ENCODE peak calls at places on chromosomes 11 and 22, in nine cellular contexts. O, Q, S, F, B, J, P, Z and E are unnamed samples.

GRCh38 chr22:30949934-30950660 is 18.5 kb downstream of the MORC2 start:
- DNase-seq in O (no peak), Q (no peak), S (no peak), F (no peak), B (no peak), J (no peak), P (no peak), Z (no peak), E (peak)

GRCh38 chr22:39871008-39871798 is 22.4 kb downstream of the ENTHD1 start:
- DNase-seq in O (no peak), Q (no peak), S (no peak), F (no peak), B (no peak), J (no peak), P (no peak), Z (no peak), E (no peak)

GRCh38 chr11:22472306-22472705 is 134.1 kb downstream of the SLC17A6 start:
- DNase-seq in O (no peak), Q (no peak), S (no peak), F (no peak), B (no peak), J (peak), P (no peak), Z (no peak), E (no peak)

GRCh38 chr11:126543691-126544090 is 188.2 kb downstream of the ST3GAL4 start:
- DNase-seq in O (no peak), Q (peak), S (no peak), F (no peak), B (no peak), J (no peak), P (no peak), Z (no peak), E (no peak)

GRCh38 chr22:20174785-20175596 is 24.1 kb upstream of the CCDC188 start:
- DNase-seq in O (no peak), Q (no peak), S (no peak), F (no peak), B (peak), J (peak), P (no peak), Z (no peak), E (no peak)

GRCh38 chr11:9748361-9748970 is 84.6 kb downstream of the SWAP70 start:
- DNase-seq in O (peak), Q (peak), S (peak), F (peak), B (peak), J (peak), P (no peak), Z (no peak), E (no peak)

GRCh38 chr11:64306876-64307622 is 1.7 kb downstream of the ESRRA start:
- DNase-seq in O (peak), Q (no peak), S (no peak), F (peak), B (peak), J (no peak), P (no peak), Z (no peak), E (no peak)

GRCh38 chr11:78595431-78596130 is 20.9 kb upstream of the NARS2 start:
- DNase-seq in O (no peak), Q (no peak), S (no peak), F (no peak), B (no peak), J (peak), P (no peak), Z (no peak), E (peak)

GRCh38 chr22:37818397-37819099 is 4.6 kb upstream of the GALR3 start:
- DNase-seq in O (peak), Q (peak), S (peak), F (no peak), B (no peak), J (peak), P (peak), Z (no peak), E (no peak)

GRCh38 chr11:72541224-72541974 is 107.1 kb upstream of the CLPB start:
- DNase-seq in O (no peak), Q (no peak), S (no peak), F (no peak), B (no peak), J (no peak), P (no peak), Z (no peak), E (peak)

GRCh38 chr11:69948256-69949141 is 129.3 kb upstream of the FGF3 start:
- DNase-seq in O (peak), Q (no peak), S (no peak), F (peak), B (no peak), J (peak), P (no peak), Z (no peak), E (no peak)

GRCh38 chr22:22901578-22902218 is 14.1 kb downstream of the IGLL5 start:
- DNase-seq in O (no peak), Q (no peak), S (no peak), F (no peak), B (no peak), J (no peak), P (no peak), Z (no peak), E (no peak)

GRCh38 chr11:62491571-62492329 is 54.9 kb downstream of the AHNAK start:
- DNase-seq in O (no peak), Q (no peak), S (no peak), F (no peak), B (no peak), J (no peak), P (no peak), Z (no peak), E (no peak)

GRCh38 chr11:128417607-128418324 is 169.6 kb downstream of the ETS1 start:
- DNase-seq in O (no peak), Q (no peak), S (peak), F (no peak), B (no peak), J (peak), P (no peak), Z (no peak), E (peak)

GRCh38 chr11:131653244-131653643 is 282.8 kb downstream of the NTM start:
- DNase-seq in O (no peak), Q (no peak), S (no peak), F (no peak), B (no peak), J (no peak), P (no peak), Z (no peak), E (no peak)

GRCh38 chr11:911890-912219 is 1.2 kb upstream of the CHID1 start:
- DNase-seq in O (no peak), Q (no peak), S (no peak), F (no peak), B (no peak), J (no peak), P (no peak), Z (no peak), E (no peak)

GRCh38 chr11:910044-910588 is 494 bp downstream of the CHID1 start:
- DNase-seq in O (no peak), Q (no peak), S (no peak), F (no peak), B (no peak), J (no peak), P (no peak), Z (no peak), E (no peak)

GRCh38 chr11:909406-909805 is 1.2 kb downstream of the CHID1 start:
- DNase-seq in O (no peak), Q (no peak), S (no peak), F (no peak), B (no peak), J (no peak), P (no peak), Z (no peak), E (no peak)

GRCh38 chr11:911031-911889 is 650 bp upstream of the CHID1 start:
- DNase-seq in O (peak), Q (no peak), S (peak), F (no peak), B (peak), J (peak), P (peak), Z (peak), E (no peak)

DNA sequence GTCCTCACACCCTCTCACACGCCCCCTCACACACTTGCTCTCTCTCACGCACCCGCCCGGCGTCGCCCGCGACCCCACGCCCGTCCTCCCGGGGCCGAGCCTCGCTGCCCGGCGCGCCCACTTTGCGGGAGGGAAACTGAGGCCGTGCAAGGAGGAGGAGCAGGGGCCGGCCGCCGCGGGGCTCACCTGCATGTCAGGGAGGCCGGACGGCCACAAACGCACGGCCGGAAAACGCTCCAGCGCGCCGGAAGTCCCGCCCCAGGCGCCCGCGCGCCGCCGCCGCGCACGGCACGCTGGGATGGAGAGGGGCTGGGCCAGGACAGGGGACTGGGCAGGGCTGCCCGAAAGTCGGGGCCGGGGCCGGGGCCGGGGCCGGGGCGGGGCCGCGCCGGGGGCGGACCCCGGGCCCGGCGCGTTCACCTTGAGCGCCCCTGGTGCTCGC is at the start of gene CHID1:
- DNase-seq in O (peak), Q (peak), S (peak), F (peak), B (peak), J (peak), P (peak), Z (peak), E (peak)
- TF ChIP-seq POLR2A in O (peak), Q (no peak), S (peak), F (peak), B (peak), J (no peak), P (peak), Z (peak), E (no peak)

GRCh38 chr22:50208430-50208938 is 7.7 kb downstream of the SELENOO start:
- DNase-seq in O (no peak), Q (no peak), S (no peak), F (no peak), B (no peak), J (no peak), P (no peak), Z (no peak), E (no peak)

GRCh38 chr22:50208939-50209892 is 8.4 kb downstream of the SELENOO start:
- DNase-seq in O (peak), Q (no peak), S (no peak), F (no peak), B (no peak), J (no peak), P (no peak), Z (no peak), E (no peak)

GRCh38 chr22:50211147-50211546 is 10.3 kb downstream of the SELENOO start:
- DNase-seq in O (no peak), Q (no peak), S (no peak), F (no peak), B (no peak), J (peak), P (no peak), Z (no peak), E (no peak)

GRCh38 chr22:50210378-50211139 is 9.7 kb downstream of the SELENOO start:
- DNase-seq in O (peak), Q (no peak), S (peak), F (no peak), B (no peak), J (no peak), P (no peak), Z (no peak), E (no peak)

GRCh38 chr22:50209893-50210292 is 9.1 kb downstream of the SELENOO start:
- DNase-seq in O (peak), Q (peak), S (no peak), F (peak), B (peak), J (peak), P (peak), Z (no peak), E (no peak)
- TF ChIP-seq POLR2A in O (no peak), Q (no peak), S (no peak), F (no peak), B (no peak), J (no peak), P (no peak), Z (no peak), E (no peak)

DNA sequence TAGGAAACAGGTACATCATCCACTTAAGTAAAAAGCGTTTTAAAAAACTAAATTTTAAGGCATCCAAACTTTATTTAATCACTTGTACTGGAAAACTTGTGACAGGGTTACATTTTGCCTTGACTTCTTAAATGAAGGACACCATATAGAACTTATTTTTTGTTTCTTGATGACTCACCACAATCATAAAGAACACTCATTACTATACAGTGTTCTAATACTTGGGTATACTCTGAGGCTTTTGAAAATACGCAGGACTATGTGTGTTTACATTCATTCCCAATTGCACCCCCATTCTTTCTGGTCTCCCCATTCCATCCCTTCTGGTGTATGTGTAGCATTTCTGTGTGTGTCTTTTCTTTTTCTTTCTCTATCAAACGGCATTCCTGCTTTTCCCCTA is 69.9 kb downstream of the ZBTB44 start:
- DNase-seq in O (no peak), Q (no peak), S (no peak), F (no peak), B (no peak), J (no peak), P (no peak), Z (no peak), E (no peak)
- TF ChIP-seq POLR2A in O (no peak), Q (no peak), S (no peak), F (no peak), B (no peak), J (no peak), P (no peak), Z (no peak), E (no peak)

GRCh38 chr11:67433536-67434394 is 3.7 kb downstream of the PTPRCAP start:
- DNase-seq in O (no peak), Q (no peak), S (no peak), F (no peak), B (peak), J (no peak), P (no peak), Z (no peak), E (no peak)

GRCh38 chr11:67435031-67435726 is 2.3 kb downstream of the PTPRCAP start:
- DNase-seq in O (no peak), Q (no peak), S (no peak), F (no peak), B (peak), J (no peak), P (no peak), Z (no peak), E (no peak)

GRCh38 chr11:67435727-67436458 is 1.6 kb downstream of the PTPRCAP start:
- DNase-seq in O (no peak), Q (no peak), S (no peak), F (no peak), B (no peak), J (no peak), P (no peak), Z (no peak), E (no peak)

GRCh38 chr11:67432655-67433349 is 4.5 kb downstream of the RPS6KB2 start:
- DNase-seq in O (no peak), Q (no peak), S (no peak), F (no peak), B (peak), J (no peak), P (no peak), Z (no peak), E (no peak)

GRCh38 chr11:67434395-67434881 is 3.0 kb downstream of the PTPRCAP start:
- DNase-seq in O (no peak), Q (no peak), S (no peak), F (no peak), B (peak), J (no peak), P (no peak), Z (no peak), E (no peak)
- TF ChIP-seq POLR2A in O (no peak), Q (no peak), S (no peak), F (no peak), B (no peak), J (no peak), P (no peak), Z (no peak), E (no peak)

GRCh38 chr11:33736148-33736809 is at the start of gene CD59:
- DNase-seq in O (peak), Q (peak), S (peak), F (peak), B (peak), J (peak), P (peak), Z (peak), E (peak)
- TF ChIP-seq POLR2A in O (peak), Q (peak), S (peak), F (peak), B (peak), J (peak), P (peak), Z (peak), E (peak)

GRCh38 chr11:65506770-65507485 is 8.1 kb downstream of the MALAT1 start:
- DNase-seq in O (peak), Q (peak), S (peak), F (no peak), B (no peak), J (peak), P (peak), Z (peak), E (no peak)
- TF ChIP-seq POLR2A in O (peak), Q (peak), S (peak), F (peak), B (peak), J (no peak), P (no peak), Z (peak), E (no peak)

GRCh38 chr11:118226781-118227180 is 2.0 kb upstream of the JAML start:
- DNase-seq in O (no peak), Q (no peak), S (no peak), F (no peak), B (no peak), J (no peak), P (no peak), Z (no peak), E (no peak)

GRCh38 chr11:118223992-118224391 is 819 bp downstream of the JAML start:
- DNase-seq in O (no peak), Q (no peak), S (no peak), F (no peak), B (no peak), J (no peak), P (no peak), Z (no peak), E (no peak)

GRCh38 chr11:118226294-118226693 is 1.5 kb upstream of the JAML start:
- DNase-seq in O (no peak), Q (no peak), S (no peak), F (no peak), B (no peak), J (no peak), P (no peak), Z (no peak), E (no peak)

GRCh38 chr11:118223576-118223975 is 1.2 kb downstream of the JAML start:
- DNase-seq in O (no peak), Q (no peak), S (no peak), F (no peak), B (no peak), J (no peak), P (no peak), Z (no peak), E (no peak)

GRCh38 chr11:118224512-118225180 is at the start of gene JAML:
- DNase-seq in O (peak), Q (no peak), S (no peak), F (no peak), B (peak), J (no peak), P (no peak), Z (no peak), E (no peak)
- TF ChIP-seq POLR2A in O (peak), Q (no peak), S (no peak), F (no peak), B (no peak), J (no peak), P (no peak), Z (no peak), E (no peak)

DNA sequence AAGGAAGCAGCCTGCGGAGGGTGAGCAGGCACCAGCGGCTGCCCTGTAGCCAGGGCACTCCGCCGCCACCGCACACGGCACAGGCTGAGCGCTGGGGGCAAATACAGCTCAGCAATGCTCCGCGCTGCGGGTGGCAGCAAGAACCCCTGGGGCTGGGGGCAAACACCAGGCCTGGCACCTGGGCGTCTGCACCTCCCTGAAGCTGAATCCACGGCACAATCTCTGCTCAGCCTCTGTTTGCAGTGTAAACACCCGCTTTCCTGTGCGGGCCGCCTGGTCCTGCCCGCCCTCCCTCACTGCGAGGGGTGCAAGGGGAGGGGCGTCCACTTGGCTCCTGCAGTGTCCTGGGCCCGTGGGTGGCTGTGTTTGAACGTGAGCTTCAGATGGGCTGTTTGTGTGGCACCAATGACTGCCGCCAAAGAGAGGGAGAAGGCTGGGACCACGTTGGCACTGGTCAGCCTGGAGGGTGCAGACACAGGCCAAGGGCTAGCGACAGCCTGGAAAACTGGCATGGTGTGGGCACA is 14.8 kb upstream of the MPPED1 start:
- DNase-seq in O (no peak), Q (no peak), S (no peak), F (no peak), B (no peak), J (no peak), P (no peak), Z (no peak), E (no peak)
- TF ChIP-seq POLR2A in O (no peak), Q (no peak), S (no peak), F (no peak), B (no peak), J (no peak), P (no peak), Z (no peak), E (no peak)

GRCh38 chr11:73975479-73975757 is 7.2 kb downstream of the UCP2 start:
- DNase-seq in O (no peak), Q (no peak), S (no peak), F (no peak), B (no peak), J (no peak), P (no peak), Z (no peak), E (no peak)

GRCh38 chr11:73977856-73978519 is 4.7 kb downstream of the UCP2 start:
- DNase-seq in O (no peak), Q (no peak), S (no peak), F (no peak), B (no peak), J (no peak), P (no peak), Z (no peak), E (no peak)

GRCh38 chr11:73978576-73979086 is 4.0 kb downstream of the UCP2 start:
- DNase-seq in O (no peak), Q (no peak), S (no peak), F (no peak), B (no peak), J (peak), P (no peak), Z (no peak), E (no peak)

GRCh38 chr11:73974611-73975478 is 7.8 kb downstream of the UCP2 start:
- DNase-seq in O (no peak), Q (no peak), S (no peak), F (no peak), B (no peak), J (no peak), P (no peak), Z (no peak), E (no peak)

DNA sequence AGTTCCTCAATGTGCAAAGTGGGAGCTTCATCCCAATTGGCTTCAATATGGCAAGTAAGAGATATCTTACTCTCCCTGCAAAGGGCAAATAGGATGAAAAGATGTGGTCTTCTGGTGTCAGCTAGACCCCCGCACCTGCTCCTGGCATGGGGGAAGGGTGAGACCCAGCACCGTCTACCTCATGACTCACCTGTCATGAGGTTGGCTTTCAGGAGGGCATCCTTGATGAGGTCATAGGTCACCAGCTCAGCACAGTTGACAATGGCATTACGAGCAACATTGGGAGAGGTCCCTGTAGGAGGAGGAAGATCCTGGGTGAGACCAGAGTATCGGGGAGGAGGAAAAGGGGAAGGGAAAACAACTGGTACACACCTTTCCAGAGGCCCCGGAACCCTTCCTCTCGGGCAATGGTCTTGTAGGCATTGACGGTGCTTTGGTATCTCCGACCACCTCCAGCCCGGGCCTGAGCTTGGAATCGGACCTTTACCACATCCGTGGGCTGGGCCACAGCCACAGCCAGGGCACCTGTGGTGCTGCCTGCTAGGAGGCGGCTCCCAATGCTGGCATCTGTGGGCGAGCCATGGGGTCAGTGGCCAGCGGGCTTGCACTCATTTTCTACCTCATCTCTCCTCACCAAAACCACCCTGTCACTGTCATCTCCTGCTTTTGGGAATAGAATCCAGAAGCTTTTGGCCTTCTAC is 6.0 kb downstream of the UCP2 start:
- DNase-seq in O (no peak), Q (no peak), S (no peak), F (no peak), B (no peak), J (no peak), P (no peak), Z (no peak), E (no peak)
- TF ChIP-seq POLR2A in O (no peak), Q (no peak), S (no peak), F (no peak), B (no peak), J (no peak), P (no peak), Z (no peak), E (no peak)

GRCh38 chr11:119168471-119169271 is at the start of gene NLRX1:
- DNase-seq in O (peak), Q (peak), S (peak), F (peak), B (peak), J (peak), P (peak), Z (peak), E (peak)
- TF ChIP-seq POLR2A in O (peak), Q (peak), S (peak), F (peak), B (peak), J (peak), P (peak), Z (peak), E (peak)